ENCODE peak calls at places on chromosome 2, in ten cellular contexts. One of them, this sample, is unnamed.

GRCh38 chr2:221102896-221103688 is 469.0 kb downstream of the EPHA4 start:
- DNase-seq in K562: no peak
- DNase-seq in upper lobe of left lung: no peak
- DNase-seq in adrenal gland: no peak
- DNase-seq in ovary: no peak
- DNase-seq in IMR-90: no peak
- DNase-seq in stomach: no peak
- DNase-seq in suprapubic skin: no peak
- DNase-seq in body of pancreas: no peak
- DNase-seq in esophagus squamous epithelium: no peak
- DNase-seq in this sample: no peak

GRCh38 chr2:108920686-108921085 is 68.3 kb downstream of the EDAR start:
- DNase-seq in K562: no peak
- DNase-seq in upper lobe of left lung: no peak
- DNase-seq in adrenal gland: no peak
- DNase-seq in ovary: no peak
- DNase-seq in IMR-90: no peak
- DNase-seq in stomach: peak; percentile 3
- DNase-seq in suprapubic skin: no peak
- DNase-seq in body of pancreas: no peak
- DNase-seq in esophagus squamous epithelium: no peak
- DNase-seq in this sample: no peak

GRCh38 chr2:187580462-187581124 is 26.4 kb upstream of the TFPI start:
- DNase-seq in K562: peak; percentile 19
- DNase-seq in upper lobe of left lung: no peak
- DNase-seq in adrenal gland: no peak
- DNase-seq in ovary: no peak
- DNase-seq in IMR-90: peak; percentile 85
- DNase-seq in stomach: no peak
- DNase-seq in suprapubic skin: no peak
- DNase-seq in body of pancreas: no peak
- DNase-seq in esophagus squamous epithelium: no peak
- DNase-seq in this sample: no peak

GRCh38 chr2:3344897-3345296 is 32.7 kb downstream of the EIPR1 start:
- DNase-seq in K562: no peak
- DNase-seq in upper lobe of left lung: no peak
- DNase-seq in adrenal gland: peak; percentile 76
- DNase-seq in ovary: no peak
- DNase-seq in IMR-90: no peak
- DNase-seq in stomach: no peak
- DNase-seq in suprapubic skin: no peak
- DNase-seq in body of pancreas: no peak
- DNase-seq in esophagus squamous epithelium: no peak
- DNase-seq in this sample: no peak

GRCh38 chr2:172558372-172558771 is 2.5 kb downstream of the PDK1 start:
- DNase-seq in K562: no peak
- DNase-seq in upper lobe of left lung: no peak
- DNase-seq in adrenal gland: no peak
- DNase-seq in ovary: no peak
- DNase-seq in IMR-90: no peak
- DNase-seq in stomach: no peak
- DNase-seq in suprapubic skin: no peak
- DNase-seq in body of pancreas: no peak
- DNase-seq in esophagus squamous epithelium: no peak
- DNase-seq in this sample: no peak

GRCh38 chr2:169397697-169398096 is 35.4 kb upstream of the LRP2 start:
- DNase-seq in K562: peak; percentile 16
- DNase-seq in upper lobe of left lung: no peak
- DNase-seq in adrenal gland: no peak
- DNase-seq in ovary: no peak
- DNase-seq in IMR-90: no peak
- DNase-seq in stomach: no peak
- DNase-seq in suprapubic skin: no peak
- DNase-seq in body of pancreas: no peak
- DNase-seq in esophagus squamous epithelium: no peak
- DNase-seq in this sample: no peak

GRCh38 chr2:207408086-207408794 is 121.5 kb upstream of the CREB1 start:
- DNase-seq in K562: no peak
- DNase-seq in upper lobe of left lung: no peak
- DNase-seq in adrenal gland: no peak
- DNase-seq in ovary: no peak
- DNase-seq in IMR-90: no peak
- DNase-seq in stomach: peak; percentile 72
- DNase-seq in suprapubic skin: no peak
- DNase-seq in body of pancreas: peak; percentile 35
- DNase-seq in esophagus squamous epithelium: no peak
- DNase-seq in this sample: peak; percentile 50

GRCh38 chr2:234823877-234824376 is 127.9 kb upstream of the SH3BP4 start:
- DNase-seq in K562: no peak
- DNase-seq in upper lobe of left lung: no peak
- DNase-seq in adrenal gland: peak; percentile 73
- DNase-seq in ovary: peak; percentile 40
- DNase-seq in IMR-90: peak; percentile 98
- DNase-seq in stomach: no peak
- DNase-seq in suprapubic skin: no peak
- DNase-seq in body of pancreas: peak; percentile 73
- DNase-seq in esophagus squamous epithelium: no peak
- DNase-seq in this sample: peak; percentile 63

GRCh38 chr2:224114428-224114827 is 75.3 kb upstream of the SERPINE2 start:
- DNase-seq in K562: no peak
- DNase-seq in upper lobe of left lung: no peak
- DNase-seq in adrenal gland: no peak
- DNase-seq in ovary: no peak
- DNase-seq in IMR-90: no peak
- DNase-seq in stomach: no peak
- DNase-seq in suprapubic skin: no peak
- DNase-seq in body of pancreas: no peak
- DNase-seq in esophagus squamous epithelium: no peak
- DNase-seq in this sample: no peak

GRCh38 chr2:31675485-31675901 is 94.8 kb upstream of the SRD5A2 start:
- DNase-seq in K562: no peak
- DNase-seq in upper lobe of left lung: no peak
- DNase-seq in adrenal gland: no peak
- DNase-seq in ovary: no peak
- DNase-seq in IMR-90: no peak
- DNase-seq in stomach: peak; percentile 36
- DNase-seq in suprapubic skin: no peak
- DNase-seq in body of pancreas: peak; percentile 24
- DNase-seq in esophagus squamous epithelium: no peak
- DNase-seq in this sample: no peak

GRCh38 chr2:115165529-115166109 is 723.2 kb downstream of the DPP10 start:
- DNase-seq in K562: no peak
- DNase-seq in upper lobe of left lung: no peak
- DNase-seq in adrenal gland: peak; percentile 23
- DNase-seq in ovary: no peak
- DNase-seq in IMR-90: peak; percentile 12
- DNase-seq in stomach: no peak
- DNase-seq in suprapubic skin: no peak
- DNase-seq in body of pancreas: peak; percentile 46
- DNase-seq in esophagus squamous epithelium: no peak
- DNase-seq in this sample: no peak

GRCh38 chr2:200155652-200156051 is 150.8 kb upstream of the SPATS2L start:
- DNase-seq in K562: no peak
- DNase-seq in upper lobe of left lung: no peak
- DNase-seq in adrenal gland: no peak
- DNase-seq in ovary: no peak
- DNase-seq in IMR-90: no peak
- DNase-seq in stomach: no peak
- DNase-seq in suprapubic skin: no peak
- DNase-seq in body of pancreas: no peak
- DNase-seq in esophagus squamous epithelium: no peak
- DNase-seq in this sample: no peak

GRCh38 chr2:80489718-80490117 is 185.2 kb upstream of the LRRTM1 start:
- DNase-seq in K562: no peak
- DNase-seq in upper lobe of left lung: no peak
- DNase-seq in adrenal gland: no peak
- DNase-seq in ovary: no peak
- DNase-seq in IMR-90: peak; percentile 57
- DNase-seq in stomach: no peak
- DNase-seq in suprapubic skin: no peak
- DNase-seq in body of pancreas: no peak
- DNase-seq in esophagus squamous epithelium: no peak
- DNase-seq in this sample: no peak

GRCh38 chr2:105712166-105712915 is 32.4 kb upstream of the NCK2 start:
- DNase-seq in K562: no peak
- DNase-seq in upper lobe of left lung: no peak
- DNase-seq in adrenal gland: no peak
- DNase-seq in ovary: no peak
- DNase-seq in IMR-90: no peak
- DNase-seq in stomach: no peak
- DNase-seq in suprapubic skin: no peak
- DNase-seq in body of pancreas: no peak
- DNase-seq in esophagus squamous epithelium: no peak
- DNase-seq in this sample: no peak

GRCh38 chr2:216689397-216689796 is 6.0 kb downstream of the IGFBP5 start:
- DNase-seq in K562: no peak
- DNase-seq in upper lobe of left lung: no peak
- DNase-seq in adrenal gland: no peak
- DNase-seq in ovary: no peak
- DNase-seq in IMR-90: no peak
- DNase-seq in stomach: no peak
- DNase-seq in suprapubic skin: peak; percentile 56
- DNase-seq in body of pancreas: no peak
- DNase-seq in esophagus squamous epithelium: no peak
- DNase-seq in this sample: no peak

GRCh38 chr2:216692636-216693413 is 2.5 kb downstream of the IGFBP5 start:
- DNase-seq in K562: peak; percentile 62
- DNase-seq in upper lobe of left lung: peak; percentile 56
- DNase-seq in adrenal gland: peak; percentile 66
- DNase-seq in ovary: peak; percentile 84
- DNase-seq in IMR-90: peak; percentile 81
- DNase-seq in stomach: peak; percentile 81
- DNase-seq in suprapubic skin: peak; percentile 91
- DNase-seq in body of pancreas: peak; percentile 64
- DNase-seq in esophagus squamous epithelium: no peak
- DNase-seq in this sample: peak; percentile 65

GRCh38 chr2:216690451-216691209 is 4.7 kb downstream of the IGFBP5 start:
- DNase-seq in K562: no peak
- DNase-seq in upper lobe of left lung: no peak
- DNase-seq in adrenal gland: no peak
- DNase-seq in ovary: no peak
- DNase-seq in IMR-90: peak; percentile 66
- DNase-seq in stomach: no peak
- DNase-seq in suprapubic skin: no peak
- DNase-seq in body of pancreas: no peak
- DNase-seq in esophagus squamous epithelium: no peak
- DNase-seq in this sample: no peak

GRCh38 chr2:216693414-216694100 is 1.8 kb downstream of the IGFBP5 start:
- DNase-seq in K562: no peak
- DNase-seq in upper lobe of left lung: no peak
- DNase-seq in adrenal gland: no peak
- DNase-seq in ovary: no peak
- DNase-seq in IMR-90: no peak
- DNase-seq in stomach: no peak
- DNase-seq in suprapubic skin: no peak
- DNase-seq in body of pancreas: no peak
- DNase-seq in esophagus squamous epithelium: no peak
- DNase-seq in this sample: no peak

GRCh38 chr2:216691210-216691741 is 4.1 kb downstream of the IGFBP5 start:
- DNase-seq in K562: peak; percentile 35
- DNase-seq in upper lobe of left lung: peak; percentile 61
- DNase-seq in adrenal gland: no peak
- DNase-seq in ovary: peak; percentile 79
- DNase-seq in IMR-90: peak; percentile 76
- DNase-seq in stomach: peak; percentile 75
- DNase-seq in suprapubic skin: peak; percentile 92
- DNase-seq in body of pancreas: peak; percentile 47
- DNase-seq in esophagus squamous epithelium: no peak
- DNase-seq in this sample: no peak
- H3K27ac ChIP-seq in K562: no peak overlapping the region
- H3K27ac ChIP-seq in upper lobe of left lung: peak overlapping the region; percentile 64
- H3K27ac ChIP-seq in adrenal gland: peak overlapping the region; percentile 68
- H3K27ac ChIP-seq in ovary: no peak overlapping the region
- H3K27ac ChIP-seq in IMR-90: peak overlapping the region; percentile 83
- H3K27ac ChIP-seq in stomach: peak overlapping the region; percentile 83
- H3K27ac ChIP-seq in suprapubic skin: peak overlapping the region; percentile 91
- H3K27ac ChIP-seq in body of pancreas: peak overlapping the region; percentile 8
- H3K27ac ChIP-seq in esophagus squamous epithelium: peak overlapping the region; percentile 89
- H3K27ac ChIP-seq in this sample: no peak overlapping the region

GRCh38 chr2:39737661-39738060 is 41.4 kb downstream of the THUMPD2 start:
- DNase-seq in K562: no peak
- DNase-seq in upper lobe of left lung: no peak
- DNase-seq in adrenal gland: no peak
- DNase-seq in ovary: peak; percentile 22
- DNase-seq in IMR-90: peak; percentile 93
- DNase-seq in stomach: no peak
- DNase-seq in suprapubic skin: no peak
- DNase-seq in body of pancreas: no peak
- DNase-seq in esophagus squamous epithelium: no peak
- DNase-seq in this sample: no peak
- TF ChIP-seq POLR2A in K562: no peak
- TF ChIP-seq POLR2A in upper lobe of left lung: no peak
- TF ChIP-seq POLR2A in adrenal gland: no peak
- TF ChIP-seq POLR2A in ovary: no peak
- TF ChIP-seq POLR2A in IMR-90: peak; percentile 51
- TF ChIP-seq POLR2A in stomach: no peak
- TF ChIP-seq POLR2A in suprapubic skin: no peak
- TF ChIP-seq POLR2A in body of pancreas: no peak
- TF ChIP-seq POLR2A in esophagus squamous epithelium: no peak
- TF ChIP-seq POLR2A in this sample: no peak

DNA sequence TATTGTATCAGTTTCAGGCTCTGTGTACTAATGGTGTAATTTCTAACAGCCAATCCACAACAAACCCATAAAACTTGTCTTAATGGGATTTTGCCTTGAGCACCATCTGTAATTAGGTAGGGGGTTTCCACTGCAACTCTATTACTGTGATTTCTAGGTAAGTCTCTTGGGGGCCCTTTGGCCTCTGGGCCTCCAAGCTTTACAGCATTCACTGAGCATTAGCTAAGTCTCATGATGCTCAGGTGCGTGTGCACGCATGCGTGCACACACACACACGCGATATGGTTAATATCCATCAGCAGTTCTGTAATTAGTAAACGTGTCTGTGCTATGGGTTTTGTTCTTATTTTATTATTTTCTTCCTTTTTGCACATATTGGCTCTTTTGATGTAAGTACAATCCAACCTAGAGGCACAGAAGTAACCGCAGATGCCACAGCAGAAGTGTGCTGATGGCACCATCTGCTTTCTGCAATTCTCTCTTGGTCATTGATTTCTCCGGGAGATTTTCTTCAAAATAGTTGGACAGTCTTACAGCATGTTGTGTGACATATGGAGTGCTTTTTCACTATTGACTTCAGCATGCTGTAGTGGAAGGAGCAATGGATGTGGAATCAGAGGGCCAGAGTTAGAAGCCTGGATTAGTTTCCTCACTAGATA is 592.0 kb downstream of the LRRTM4 start:
- DNase-seq in K562: no peak
- DNase-seq in upper lobe of left lung: no peak
- DNase-seq in adrenal gland: no peak
- DNase-seq in ovary: no peak
- DNase-seq in IMR-90: no peak
- DNase-seq in stomach: no peak
- DNase-seq in suprapubic skin: no peak
- DNase-seq in body of pancreas: no peak
- DNase-seq in esophagus squamous epithelium: no peak
- DNase-seq in this sample: no peak
- H3K27ac ChIP-seq in K562: no peak overlapping the region
- H3K27ac ChIP-seq in upper lobe of left lung: no peak overlapping the region
- H3K27ac ChIP-seq in adrenal gland: no peak overlapping the region
- H3K27ac ChIP-seq in ovary: no peak overlapping the region
- H3K27ac ChIP-seq in IMR-90: no peak overlapping the region
- H3K27ac ChIP-seq in stomach: no peak overlapping the region
- H3K27ac ChIP-seq in suprapubic skin: no peak overlapping the region
- H3K27ac ChIP-seq in body of pancreas: no peak overlapping the region
- H3K27ac ChIP-seq in esophagus squamous epithelium: no peak overlapping the region
- H3K27ac ChIP-seq in this sample: no peak overlapping the region

GRCh38 chr2:241860184-241861078 is 1.7 kb upstream of the PDCD1 start:
- DNase-seq in K562: peak; percentile 8
- DNase-seq in upper lobe of left lung: no peak
- DNase-seq in adrenal gland: no peak
- DNase-seq in ovary: no peak
- DNase-seq in IMR-90: no peak
- DNase-seq in stomach: no peak
- DNase-seq in suprapubic skin: peak; percentile 63
- DNase-seq in body of pancreas: no peak
- DNase-seq in esophagus squamous epithelium: no peak
- DNase-seq in this sample: no peak
- TF ChIP-seq POLR2A in K562: no peak
- TF ChIP-seq POLR2A in upper lobe of left lung: no peak
- TF ChIP-seq POLR2A in adrenal gland: no peak
- TF ChIP-seq POLR2A in ovary: no peak
- TF ChIP-seq POLR2A in IMR-90: no peak
- TF ChIP-seq POLR2A in stomach: no peak
- TF ChIP-seq POLR2A in suprapubic skin: no peak
- TF ChIP-seq POLR2A in body of pancreas: no peak
- TF ChIP-seq POLR2A in esophagus squamous epithelium: no peak
- TF ChIP-seq POLR2A in this sample: no peak